ENCODE peak calls at places on chromosomes 3 and 15, in four cellular contexts. T, S, P and V are unnamed samples.

GRCh38 chr3:78101363-78101762 is 1061.5 kb downstream of the ROBO2 start:
- DNase-seq in T (no peak), S (no peak), P (peak; percentile 77), V (peak; percentile 74)

GRCh38 chr15:67829647-67830504 is 4.6 kb downstream of the SKOR1 start:
- DNase-seq in T (no peak), S (no peak), P (no peak), V (no peak)

GRCh38 chr3:46098319-46098761 is 71.1 kb upstream of the XCR1 start:
- DNase-seq in T (no peak), S (no peak), P (peak; percentile 86), V (peak; percentile 50)

GRCh38 chr15:26974120-26974780 is 3.3 kb downstream of the GABRG3 start:
- DNase-seq in T (no peak), S (peak; percentile 37), P (no peak), V (peak; percentile 9)

GRCh38 chr15:70125605-70126004 is 27.9 kb upstream of the TLE3 start:
- DNase-seq in T (no peak), S (no peak), P (no peak), V (no peak)

GRCh38 chr3:48711727-48712126 is 5.3 kb downstream of the IP6K2 start:
- DNase-seq in T (no peak), S (no peak), P (no peak), V (no peak)

GRCh38 chr15:29924750-29925149 is 102.5 kb upstream of the TJP1 start:
- DNase-seq in T (peak; percentile 86), S (peak; percentile 62), P (peak; percentile 61), V (peak; percentile 83)

GRCh38 chr15:63277044-63277892 is at the start of gene APH1B:
- DNase-seq in T (peak; percentile 36), S (peak; percentile 63), P (peak; percentile 66), V (peak; percentile 48)

GRCh38 chr3:86969500-86970189 is 21.3 kb downstream of the VGLL3 start:
- DNase-seq in T (peak; percentile 27), S (no peak), P (peak; percentile 49), V (peak; percentile 61)

GRCh38 chr15:70099966-70100494 is 2.3 kb upstream of the TLE3 start:
- DNase-seq in T (no peak), S (no peak), P (peak; percentile 51), V (no peak)

GRCh38 chr3:81170298-81170697 is 591.1 kb downstream of the GBE1 start:
- DNase-seq in T (no peak), S (no peak), P (no peak), V (no peak)

GRCh38 chr3:109175411-109175810 is 38.9 kb downstream of the C3orf85 start:
- DNase-seq in T (no peak), S (no peak), P (peak; percentile 72), V (no peak)

GRCh38 chr15:20341901-20342605 is 199.5 kb downstream of the GOLGA6L6 start:
- DNase-seq in T (no peak), S (no peak), P (no peak), V (no peak)

GRCh38 chr15:52180196-52180835 is 10.9 kb downstream of the GNB5 start:
- DNase-seq in T (no peak), S (no peak), P (no peak), V (no peak)

GRCh38 chr3:186281172-186281571 is 80.9 kb downstream of the DGKG start:
- DNase-seq in T (no peak), S (no peak), P (peak; percentile 77), V (peak; percentile 88)

GRCh38 chr3:9412293-9412692 is 14.9 kb downstream of the SETD5 start:
- DNase-seq in T (no peak), S (no peak), P (no peak), V (no peak)

GRCh38 chr15:96321422-96322391 is 8.8 kb upstream of the NR2F2 start:
- DNase-seq in T (no peak), S (peak; percentile 44), P (peak; percentile 53), V (peak; percentile 11)

GRCh38 chr3:13217736-13218540 is 144.7 kb upstream of the IQSEC1 start:
- DNase-seq in T (peak; percentile 21), S (no peak), P (no peak), V (peak; percentile 20)

GRCh38 chr15:91021516-91022074 is 799 bp downstream of the VPS33B start:
- DNase-seq in T (no peak), S (no peak), P (peak; percentile 41), V (peak; percentile 18)

GRCh38 chr3:58237238-58237939 is at the start of gene ABHD6:
- DNase-seq in T (no peak), S (peak; percentile 84), P (peak; percentile 79), V (peak; percentile 58)

GRCh38 chr3:182235504-182235903 is 523.8 kb downstream of the SOX2 start:
- DNase-seq in T (no peak), S (no peak), P (no peak), V (no peak)

GRCh38 chr3:160159806-160160205 is 65.4 kb upstream of the C3orf80 start:
- DNase-seq in T (no peak), S (no peak), P (no peak), V (no peak)

GRCh38 chr15:64466408-64467116 is 6.2 kb downstream of the ZNF609 start:
- DNase-seq in T (no peak), S (no peak), P (no peak), V (no peak)

GRCh38 chr3:158434412-158435038 is 136.5 kb upstream of the MLF1 start:
- DNase-seq in T (peak; percentile 21), S (peak; percentile 58), P (peak; percentile 69), V (peak; percentile 60)

GRCh38 chr15:90143176-90143655 is 40.9 kb upstream of the IDH2 start:
- DNase-seq in T (peak; percentile 58), S (peak; percentile 72), P (peak; percentile 76), V (peak; percentile 33)

GRCh38 chr3:37229740-37230139 is 55.4 kb upstream of the LRRFIP2 start:
- DNase-seq in T (no peak), S (no peak), P (no peak), V (no peak)

GRCh38 chr15:77753238-77753873 is 120.6 kb upstream of the LINGO1 start:
- DNase-seq in T (no peak), S (peak; percentile 76), P (peak; percentile 34), V (peak; percentile 5)

GRCh38 chr3:141894524-141895176 is 18.2 kb downstream of the ATP1B3 start:
- DNase-seq in T (no peak), S (no peak), P (peak; percentile 91), V (peak; percentile 92)
- H3K27ac ChIP-seq in T (no peak overlapping the region), S (no peak overlapping the region), P (no peak overlapping the region), V (peak overlapping the region; percentile 33)

DNA sequence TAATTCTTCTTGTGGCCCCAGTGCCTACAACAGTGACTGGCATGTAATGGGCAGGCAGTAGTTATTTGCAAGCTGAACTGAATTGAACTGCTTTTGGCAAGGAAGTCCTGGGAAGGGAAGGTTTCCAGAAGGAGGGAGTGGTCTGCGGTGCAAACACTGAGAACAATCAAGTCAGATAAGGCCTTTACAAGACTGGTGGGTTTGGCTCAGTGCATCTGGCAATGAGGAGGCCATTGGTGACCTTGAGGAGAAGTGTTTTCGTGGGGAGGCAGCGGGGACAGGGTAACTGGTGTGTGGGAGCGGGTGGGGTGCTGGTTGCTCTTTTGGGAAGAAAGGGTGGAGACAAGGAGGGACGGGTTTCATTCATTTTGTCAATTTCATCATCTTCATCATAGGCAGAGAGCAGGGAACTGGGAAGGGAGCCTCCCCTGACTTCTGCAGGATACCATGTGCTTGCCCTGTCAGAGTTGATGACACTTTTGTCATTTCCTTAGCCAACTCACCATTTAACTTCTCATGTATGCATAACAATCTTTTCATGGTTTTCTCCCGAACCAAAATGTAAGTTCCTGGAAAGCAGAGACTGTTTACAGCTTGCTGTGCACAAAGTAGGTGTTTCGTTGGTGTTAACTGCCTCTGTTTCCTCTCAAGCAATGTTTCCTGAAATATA is 8.4 kb upstream of the EHD4 start:
- DNase-seq in T (no peak), S (no peak), P (no peak), V (no peak)
- H2BK120ac ChIP-seq in T (no peak overlapping the region), S (no peak overlapping the region), P (no peak overlapping the region), V (no peak overlapping the region)

GRCh38 chr3:188431553-188431952 is 277.6 kb downstream of the LPP start:
- DNase-seq in T (no peak), S (no peak), P (peak; percentile 77), V (peak; percentile 51)

GRCh38 chr3:188433526-188433855 is 279.5 kb downstream of the LPP start:
- DNase-seq in T (no peak), S (no peak), P (no peak), V (no peak)

GRCh38 chr3:188434594-188434993 is 280.6 kb downstream of the LPP start:
- DNase-seq in T (no peak), S (no peak), P (no peak), V (peak; percentile 35)

GRCh38 chr3:188431040-188431439 is 277.1 kb downstream of the LPP start:
- DNase-seq in T (no peak), S (no peak), P (no peak), V (no peak)

DNA sequence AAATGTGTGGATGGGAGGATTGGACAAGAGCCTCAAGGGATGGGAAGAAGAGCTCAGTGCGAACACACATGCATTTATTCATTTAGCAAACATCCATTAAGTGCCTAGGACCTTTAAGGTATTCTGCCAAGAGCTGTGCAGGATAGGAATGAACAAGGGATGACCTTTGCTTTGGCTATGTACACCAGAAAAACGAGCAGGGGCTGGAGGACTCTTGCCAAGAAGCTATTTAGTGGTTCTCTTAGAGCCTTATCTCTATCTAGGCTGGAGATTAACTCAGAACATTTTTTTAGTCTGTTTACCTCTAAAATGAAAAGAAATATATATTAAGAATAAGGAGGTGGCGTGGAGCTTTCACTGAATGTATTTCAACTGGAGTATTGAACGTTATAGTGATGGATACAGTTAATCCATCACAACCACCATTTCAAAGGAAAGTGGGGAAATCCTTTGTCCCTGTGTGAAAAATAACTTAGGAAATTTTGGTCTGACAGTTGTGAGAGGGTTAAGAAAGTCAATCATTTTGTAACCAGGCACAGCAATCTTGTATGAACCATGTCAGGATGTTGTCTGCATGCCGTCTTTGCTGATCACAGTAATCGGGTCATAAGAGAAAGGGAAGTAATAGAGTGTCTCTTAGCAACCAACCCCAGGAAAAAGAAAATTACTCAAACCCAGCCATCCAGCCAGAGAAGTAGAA is 279.0 kb downstream of the LPP start:
- DNase-seq in T (no peak), S (no peak), P (peak; percentile 66), V (peak; percentile 59)
- H3K9me3 ChIP-seq in T (no peaks in the 10 kb centered on the region), S (no peaks in the 10 kb centered on the region), P (no peaks in the 10 kb centered on the region), V (no peaks in the 10 kb centered on the region)

GRCh38 chr15:41445399-41445798 is 28.5 kb downstream of the RTF1 start:
- DNase-seq in T (no peak), S (no peak), P (no peak), V (no peak)
- H3K27ac ChIP-seq in T (no peak overlapping the region), S (no peak overlapping the region), P (no peak overlapping the region), V (no peak overlapping the region)

DNA sequence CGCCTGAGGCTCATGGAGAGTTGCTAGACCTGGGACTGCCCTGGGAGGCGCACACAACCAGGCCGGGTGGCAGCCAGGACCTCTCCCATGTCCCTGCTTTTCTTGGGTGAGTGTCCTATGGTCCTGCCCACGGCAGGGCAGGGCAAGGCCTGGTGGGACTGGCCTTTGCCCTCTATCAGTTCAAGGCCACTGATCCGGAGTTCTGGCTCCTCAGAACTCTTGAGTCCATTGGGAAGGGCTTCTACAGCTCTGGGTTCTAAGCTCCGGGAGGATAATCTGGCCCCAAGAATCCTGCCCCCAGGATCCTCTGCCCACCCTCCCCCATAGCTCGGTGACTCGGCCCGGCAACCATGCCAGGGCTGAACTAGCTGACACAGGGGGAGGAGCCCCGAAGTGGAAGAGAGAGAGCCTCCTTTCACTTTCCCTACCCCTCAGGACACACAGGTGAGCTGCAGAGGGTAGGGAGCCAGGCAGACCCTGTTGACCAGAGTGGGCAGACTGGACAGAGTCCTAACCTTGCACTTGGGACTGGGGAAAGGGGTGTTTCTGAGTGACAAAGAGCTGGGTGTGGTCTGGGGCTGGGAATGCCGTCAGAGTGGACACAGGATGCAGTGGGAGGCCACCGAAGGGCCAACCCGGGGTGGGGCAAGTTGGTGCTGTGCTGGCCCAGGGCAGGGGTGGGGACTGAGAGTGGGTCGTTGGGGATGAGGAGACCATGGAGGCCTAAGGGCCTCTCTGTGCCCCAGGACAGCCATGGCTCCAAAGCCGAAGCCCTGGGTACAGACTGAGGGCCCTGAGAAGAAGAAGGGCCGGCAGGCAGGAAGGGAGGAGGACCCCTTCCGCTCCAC is 664 bp downstream of the PARP3 start:
- DNase-seq in T (no peak), S (no peak), P (peak; percentile 44), V (peak; percentile 52)
- H2BK120ac ChIP-seq in T (peak overlapping the region; percentile 59), S (peak overlapping the region; percentile 52), P (peak overlapping the region; percentile 9), V (peak overlapping the region; percentile 58)

GRCh38 chr15:25054943-25055342 is 100.2 kb downstream of the SNRPN start:
- DNase-seq in T (no peak), S (no peak), P (no peak), V (no peak)
- H3K9me3 ChIP-seq in T (peaks cover 98% of the 10 kb centered on the region), S (peaks cover 100% of the 10 kb centered on the region), P (peaks cover 100% of the 10 kb centered on the region), V (peaks cover 100% of the 10 kb centered on the region)